ENCODE peak calls at places on chromosomes 3 and 15, in ten cellular contexts. V is bronchial epithelial cell, M is OCI-LY7, P is adrenal gland, N is HCT116, W is body of pancreas, I is AG09319, D is left lung, C is transverse colon, E is Peyer's patch. Q is an unnamed sample.

GRCh38 chr15:50162988-50163718 is 18.8 kb upstream of the SLC27A2 start:
- DNase-seq in C (no peak), W (no peak), M (no peak), I (no peak), P (no peak), E (no peak), D (no peak), V (peak; percentile 70), N (peak; percentile 69), Q (peak; percentile 55)

GRCh38 chr3:42063886-42064285 is 27.3 kb upstream of the TRAK1 start:
- DNase-seq in I (no peak), C (no peak), M (no peak), V (peak; percentile 41), N (no peak), W (no peak), P (no peak), E (no peak), D (no peak), Q (peak; percentile 92)

GRCh38 chr3:27939940-27940339 is 217.8 kb upstream of the EOMES start:
- DNase-seq in D (no peak), C (no peak), N (no peak), E (no peak), M (no peak), V (peak; percentile 12), P (peak; percentile 7), I (no peak), W (no peak), Q (peak; percentile 34)

GRCh38 chr3:122982202-122983185 is 45.1 kb downstream of the SEMA5B start:
- DNase-seq in E (no peak), C (no peak), D (no peak), P (no peak), W (no peak), V (no peak), M (no peak), I (no peak), N (no peak), Q (no peak)

GRCh38 chr3:15601399-15602145 is at the start of the genes BTD and HACL1:
- DNase-seq in N (peak; percentile 98), I (peak; percentile 96), C (peak; percentile 98), V (peak; percentile 98), M (peak; percentile 100), D (peak; percentile 97), P (peak; percentile 98), E (peak; percentile 99), W (peak; percentile 99), Q (peak; percentile 99)

GRCh38 chr3:31382856-31383255 is 149.9 kb upstream of the STT3B start:
- DNase-seq in D (no peak), P (no peak), N (no peak), V (no peak), I (no peak), W (no peak), E (no peak), M (no peak), C (no peak), Q (peak; percentile 7)

GRCh38 chr3:143327388-143327787 is 207.8 kb downstream of the CHST2 start:
- DNase-seq in M (no peak), P (no peak), V (peak; percentile 21), N (no peak), I (no peak), D (no peak), W (no peak), E (no peak), C (no peak), Q (peak; percentile 4)

GRCh38 chr3:129985113-129985512 is 10.6 kb downstream of the TRH start:
- DNase-seq in I (no peak), N (no peak), C (no peak), P (no peak), M (no peak), W (peak; percentile 7), D (no peak), V (no peak), E (no peak), Q (no peak)

GRCh38 chr3:34683851-34684250 is 885.4 kb downstream of the PDCD6IP start:
- DNase-seq in P (peak; percentile 58), C (peak; percentile 74), W (peak; percentile 56), E (peak; percentile 73), D (no peak), V (peak; percentile 40), I (peak; percentile 1), N (no peak), M (peak; percentile 59), Q (peak; percentile 54)

GRCh38 chr15:55707985-55708384 is 35.0 kb downstream of the PRTG start:
- DNase-seq in E (no peak), I (no peak), V (no peak), C (no peak), W (no peak), D (no peak), N (no peak), P (no peak), M (no peak), Q (no peak)

GRCh38 chr3:107542665-107543064 is 19.9 kb downstream of the BBX start:
- DNase-seq in M (no peak), N (no peak), V (no peak), C (no peak), W (no peak), E (no peak), D (no peak), I (no peak), P (no peak), Q (no peak)

GRCh38 chr15:66621491-66622467 is 56.0 kb upstream of the LCTL start:
- DNase-seq in N (no peak), I (no peak), M (no peak), P (no peak), V (no peak), E (no peak), D (no peak), W (no peak), C (no peak), Q (no peak)

GRCh38 chr15:68205949-68206539 is 912 bp upstream of the CALML4 start:
- DNase-seq in D (peak; percentile 87), E (peak; percentile 87), C (peak; percentile 92), N (no peak), V (peak; percentile 42), W (peak; percentile 76), P (peak; percentile 64), I (no peak), M (no peak), Q (peak; percentile 23)

GRCh38 chr15:25830844-25831443 is 32.2 kb downstream of the ATP10A start:
- DNase-seq in W (peak; percentile 33), C (peak; percentile 22), D (no peak), V (peak; percentile 38), P (no peak), E (no peak), M (no peak), I (peak; percentile 86), N (no peak), Q (peak; percentile 37)

GRCh38 chr3:10370429-10370828 is 49.5 kb upstream of the SEC13 start:
- DNase-seq in P (no peak), M (no peak), N (no peak), V (peak; percentile 7), I (peak; percentile 16), D (no peak), E (no peak), C (no peak), W (no peak), Q (peak; percentile 15)

GRCh38 chr3:25021816-25022215 is 406.2 kb upstream of the RARB start:
- DNase-seq in D (no peak), E (no peak), M (no peak), W (no peak), V (peak; percentile 49), P (no peak), I (no peak), C (no peak), N (no peak), Q (peak; percentile 48)
- TF ChIP-seq CTCF in D (peak; percentile 33), E (peak; percentile 12), M (peak; percentile 56), W (peak; percentile 24), V (peak; percentile 32), P (peak; percentile 48), I (peak; percentile 66), C (peak; percentile 52), N (peak; percentile 38), Q (peak; percentile 75)

DNA sequence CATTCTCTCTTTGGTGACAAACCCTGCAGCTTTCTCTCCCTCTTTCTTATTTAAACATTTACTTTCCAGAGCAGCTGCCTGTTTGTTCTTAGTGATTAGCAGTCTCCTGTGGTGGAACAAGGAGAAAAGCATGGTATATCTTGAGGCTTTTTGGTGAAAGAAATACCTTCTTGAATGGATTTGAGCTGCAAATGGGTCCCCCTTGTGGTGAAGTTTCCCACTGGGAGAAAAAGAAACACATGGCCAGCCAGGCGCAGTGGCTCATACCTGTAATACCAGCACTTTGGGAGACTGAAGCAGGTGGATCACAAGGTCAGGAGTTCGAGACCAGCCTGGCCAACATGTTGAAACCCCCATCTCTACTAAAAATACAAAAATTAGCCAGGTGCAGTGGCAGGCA is 48.3 kb upstream of the ACP3 start:
- DNase-seq in D (no peak), P (no peak), E (no peak), I (no peak), W (no peak), C (no peak), M (peak; percentile 14), V (peak; percentile 40), N (peak; percentile 56), Q (peak; percentile 60)
- TF ChIP-seq CTCF in D (no peak), P (peak; percentile 40), E (no peak), I (peak; percentile 50), W (peak; percentile 12), C (no peak), M (peak; percentile 62), V (peak; percentile 40), N (peak; percentile 60), Q (peak; percentile 52)

GRCh38 chr3:44914936-44915335 is 40.5 kb downstream of the TGM4 start:
- DNase-seq in E (peak; percentile 42), D (no peak), I (no peak), W (no peak), N (no peak), P (peak; percentile 25), M (peak; percentile 17), C (no peak), V (no peak), Q (peak; percentile 43)

GRCh38 chr3:44910693-44911092 is 36.3 kb downstream of the TGM4 start:
- DNase-seq in I (no peak), C (no peak), E (no peak), V (no peak), W (no peak), M (no peak), D (no peak), P (no peak), N (no peak), Q (no peak)

GRCh38 chr3:44918087-44918486 is 43.7 kb downstream of the TGM4 start:
- DNase-seq in N (no peak), P (no peak), M (no peak), W (no peak), I (no peak), E (peak; percentile 31), D (no peak), V (no peak), C (no peak), Q (no peak)

GRCh38 chr3:44915702-44916438 is 41.5 kb downstream of the TGM4 start:
- DNase-seq in I (no peak), N (no peak), E (peak; percentile 18), M (no peak), V (no peak), C (no peak), W (no peak), P (no peak), D (no peak), Q (no peak)

GRCh38 chr3:44913868-44914468 is 39.6 kb downstream of the TGM4 start:
- DNase-seq in M (peak; percentile 69), W (peak; percentile 76), D (peak; percentile 64), E (peak; percentile 84), N (peak; percentile 40), C (peak; percentile 72), V (peak; percentile 59), I (peak; percentile 16), P (peak; percentile 42), Q (peak; percentile 78)
- TF ChIP-seq CTCF in M (peak; percentile 90), W (peak; percentile 73), D (peak; percentile 81), E (peak; percentile 69), N (peak; percentile 79), C (peak; percentile 78), V (peak; percentile 87), I (peak; percentile 91), P (peak; percentile 66), Q (peak; percentile 88)

GRCh38 chr15:81294501-81294850 is 29.5 kb downstream of the STARD5 start:
- DNase-seq in I (no peak), D (no peak), V (no peak), M (peak; percentile 56), E (peak; percentile 59), W (no peak), N (no peak), C (peak; percentile 48), P (no peak), Q (no peak)
- TF ChIP-seq CTCF in I (no peak), D (no peak), V (no peak), M (peak; percentile 75), E (no peak), W (no peak), N (no peak), C (no peak), P (no peak), Q (no peak)

Q was measured in epithelial cell of esophagus.